ENCODE peak calls at places on chromosomes 16 and 17, in seven cellular contexts. M is ovary, R is LNCaP clone FGC, H is lower lobe of right lung, Z is K562, Q is PC-3, F is breast epithelium. S is an unnamed sample.

GRCh38 chr17:3732171-3732570 is 8.5 kb downstream of the HASPIN start:
- DNase-seq in M (no peak), Z (peak), H (no peak), R (no peak), Q (no peak), F (no peak), S (no peak)

GRCh38 chr17:58052951-58053715 is 30.1 kb upstream of the DYNLL2 start:
- DNase-seq in Z (no peak), F (no peak), R (no peak), M (no peak), H (no peak), Q (no peak), S (no peak)

GRCh38 chr16:28162326-28162877 is 49.4 kb downstream of the XPO6 start:
- DNase-seq in R (no peak), F (no peak), M (no peak), Z (no peak), Q (no peak), H (no peak), S (no peak)

GRCh38 chr16:27432600-27432957 is 30.6 kb downstream of the IL21R start:
- DNase-seq in Z (no peak), F (no peak), H (no peak), M (no peak), Q (peak), R (no peak), S (no peak)

GRCh38 chr16:84040823-84041391 is 1.7 kb downstream of the SLC38A8 start:
- DNase-seq in Z (no peak), Q (no peak), R (no peak), M (no peak), F (peak), H (peak), S (no peak)

GRCh38 chr17:33474789-33475188 is 181.7 kb upstream of the ASIC2 start:
- DNase-seq in F (no peak), Z (peak), H (no peak), R (no peak), M (no peak), Q (no peak), S (no peak)

GRCh38 chr16:74896389-74897370 is 88.2 kb downstream of the WDR59 start:
- DNase-seq in Q (peak), F (no peak), R (no peak), M (no peak), Z (peak), H (no peak), S (no peak)

GRCh38 chr17:9916108-9916507 is 11.0 kb upstream of the RCVRN start:
- DNase-seq in Z (no peak), Q (no peak), M (no peak), F (no peak), R (no peak), H (no peak), S (no peak)

GRCh38 chr16:74744566-74744965 is 30.1 kb downstream of the FA2H start:
- DNase-seq in M (no peak), Z (no peak), R (no peak), H (no peak), F (no peak), Q (no peak), S (no peak)

GRCh38 chr16:4140652-4141051 is 24.4 kb upstream of the ADCY9 start:
- DNase-seq in Z (no peak), H (no peak), M (no peak), F (no peak), Q (no peak), R (no peak), S (no peak)

GRCh38 chr17:50052241-50052788 is 3.6 kb upstream of the ITGA3 start:
- DNase-seq in M (no peak), F (no peak), Q (peak), R (peak), H (no peak), Z (no peak), S (no peak)

GRCh38 chr17:81512560-81512983 is at the start of gene ACTG1:
- DNase-seq in F (peak), M (peak), H (peak), Z (peak), Q (peak), R (peak), S (peak)

GRCh38 chr16:54651851-54652770 is 278.6 kb upstream of the IRX5 start:
- DNase-seq in M (no peak), F (no peak), Z (no peak), R (no peak), H (peak), Q (no peak), S (no peak)

GRCh38 chr17:75785770-75786538 is 1.3 kb downstream of the UNK start:
- DNase-seq in Q (peak), H (no peak), F (no peak), M (no peak), Z (peak), R (no peak), S (no peak)

GRCh38 chr17:77129568-77130301 is 11.0 kb upstream of the SEC14L1 start:
- DNase-seq in Q (no peak), M (no peak), F (no peak), R (no peak), Z (no peak), H (no peak), S (no peak)

GRCh38 chr16:22888791-22889190 is 74.8 kb downstream of the HS3ST2 start:
- DNase-seq in Z (no peak), H (no peak), M (no peak), R (no peak), F (no peak), Q (peak), S (no peak)

GRCh38 chr17:71398706-71399620 is 721.9 kb upstream of the SOX9 start:
- DNase-seq in F (no peak), M (no peak), R (no peak), H (no peak), Z (no peak), Q (no peak), S (no peak)

GRCh38 chr16:1707193-1707790 is 1.3 kb downstream of the MAPK8IP3 start:
- DNase-seq in F (no peak), Z (peak), Q (peak), R (no peak), M (no peak), H (no peak), S (no peak)

GRCh38 chr17:57422574-57423164 is 166.3 kb downstream of the MSI2 start:
- DNase-seq in R (no peak), Z (no peak), F (no peak), H (no peak), M (no peak), Q (peak), S (no peak)

GRCh38 chr16:67666032-67666537 is 465 bp downstream of the ENKD1 start:
- DNase-seq in Z (peak), Q (no peak), H (peak), F (no peak), M (peak), R (no peak), S (peak)

GRCh38 chr16:75000481-75001081 is 1.8 kb downstream of the ZNRF1 start:
- DNase-seq in M (no peak), Q (peak), F (no peak), H (no peak), Z (no peak), R (no peak), S (no peak)

GRCh38 chr17:72397687-72398086 is 276.9 kb downstream of the SOX9 start:
- DNase-seq in R (peak), F (no peak), M (no peak), Q (peak), Z (no peak), H (no peak), S (no peak)

GRCh38 chr16:72677662-72678447 is 370.1 kb downstream of the ZFHX3 start:
- DNase-seq in R (peak), H (no peak), Z (no peak), M (no peak), Q (peak), F (no peak), S (no peak)

GRCh38 chr16:27598226-27598625 is 48.3 kb downstream of the KATNIP start:
- DNase-seq in Q (no peak), H (no peak), M (no peak), R (no peak), F (no peak), Z (no peak), S (no peak)

GRCh38 chr17:79951361-79952264 is 84.1 kb downstream of the TBC1D16 start:
- DNase-seq in R (no peak), Z (no peak), Q (no peak), F (peak), H (peak), M (peak), S (no peak)

GRCh38 chr16:31061813-31062440 is 12.1 kb downstream of the ZNF668 start:
- DNase-seq in F (no peak), M (no peak), R (no peak), Q (no peak), Z (no peak), H (peak), S (no peak)

GRCh38 chr16:3997231-3997841 is 116.8 kb upstream of the CREBBP start:
- DNase-seq in F (no peak), R (no peak), H (peak), M (no peak), Z (no peak), Q (no peak), S (no peak)

GRCh38 chr16:67561824-67562525 is 351 bp upstream of the CTCF start:
- DNase-seq in H (peak), Z (peak), F (peak), Q (peak), R (peak), M (peak), S (peak)

GRCh38 chr17:36641877-36642845 is 40.8 kb downstream of the MRM1 start:
- DNase-seq in Q (no peak), M (no peak), Z (no peak), R (no peak), H (no peak), F (no peak), S (no peak)

GRCh38 chr17:78263063-78263735 is 31.8 kb downstream of the TMEM235 start:
- DNase-seq in R (no peak), H (peak), F (no peak), Z (peak), Q (no peak), M (no peak), S (no peak)

GRCh38 chr16:20901068-20901440 is 483 bp downstream of the LYRM1 start:
- DNase-seq in R (no peak), F (no peak), Q (no peak), Z (no peak), H (no peak), M (no peak), S (no peak)

GRCh38 chr16:4323845-4324478 is 8.1 kb downstream of the GLIS2 start:
- DNase-seq in M (peak), R (no peak), H (peak), Z (peak), F (no peak), Q (no peak), S (no peak)

GRCh38 chr17:81512984-81513668 is 527 bp upstream of the ACTG1 start:
- DNase-seq in F (peak), M (peak), R (no peak), H (peak), Q (peak), Z (peak), S (no peak)

GRCh38 chr16:86443508-86444130 is 66.7 kb upstream of the FOXF1 start:
- DNase-seq in F (no peak), R (no peak), M (no peak), Z (no peak), Q (no peak), H (no peak), S (no peak)

GRCh38 chr17:62581769-62582168 is 45.7 kb upstream of the MRC2 start:
- DNase-seq in R (no peak), Z (no peak), M (no peak), Q (no peak), H (no peak), F (no peak), S (no peak)
- TF ChIP-seq CTCF in R (no peak), Z (no peak), M (no peak), Q (no peak), H (no peak), F (no peak), S (no peak)

DNA sequence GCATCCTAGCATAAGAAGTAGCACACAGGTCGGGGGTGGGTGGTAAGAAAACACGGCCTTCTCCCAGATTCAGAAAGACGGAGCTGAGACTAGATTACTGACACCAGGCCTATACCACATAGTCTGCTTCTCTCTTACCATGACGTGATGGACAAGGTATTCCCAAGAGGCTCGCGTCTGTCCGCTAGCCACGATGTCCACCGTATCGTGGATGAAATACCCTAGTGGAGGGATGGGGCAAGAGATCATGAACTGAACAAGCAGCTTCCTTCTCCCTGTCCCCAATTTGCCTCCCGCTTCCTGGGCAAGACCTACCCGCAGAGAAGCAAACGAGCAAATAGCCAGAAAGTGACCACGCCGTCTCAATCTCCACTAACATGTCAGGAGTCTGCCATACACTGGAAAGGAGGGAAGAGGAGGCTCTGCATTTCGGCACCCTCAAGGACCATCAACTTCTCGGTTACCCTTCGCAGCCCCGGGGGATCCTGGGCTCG is 820 bp downstream of the TLCD1 start:
- DNase-seq in F (no peak), H (no peak), R (no peak), Z (peak), M (no peak), Q (peak), S (no peak)
- TF ChIP-seq CTCF in F (no peak), H (no peak), R (no peak), Z (no peak), M (no peak), Q (no peak), S (no peak)

GRCh38 chr16:25707982-25708583 is 16.3 kb downstream of the HS3ST4 start:
- DNase-seq in Q (peak), Z (peak), F (no peak), H (no peak), R (peak), M (no peak), S (no peak)
- TF ChIP-seq CTCF in Q (peak), Z (peak), F (no peak), H (peak), R (peak), M (no peak), S (no peak)

DNA sequence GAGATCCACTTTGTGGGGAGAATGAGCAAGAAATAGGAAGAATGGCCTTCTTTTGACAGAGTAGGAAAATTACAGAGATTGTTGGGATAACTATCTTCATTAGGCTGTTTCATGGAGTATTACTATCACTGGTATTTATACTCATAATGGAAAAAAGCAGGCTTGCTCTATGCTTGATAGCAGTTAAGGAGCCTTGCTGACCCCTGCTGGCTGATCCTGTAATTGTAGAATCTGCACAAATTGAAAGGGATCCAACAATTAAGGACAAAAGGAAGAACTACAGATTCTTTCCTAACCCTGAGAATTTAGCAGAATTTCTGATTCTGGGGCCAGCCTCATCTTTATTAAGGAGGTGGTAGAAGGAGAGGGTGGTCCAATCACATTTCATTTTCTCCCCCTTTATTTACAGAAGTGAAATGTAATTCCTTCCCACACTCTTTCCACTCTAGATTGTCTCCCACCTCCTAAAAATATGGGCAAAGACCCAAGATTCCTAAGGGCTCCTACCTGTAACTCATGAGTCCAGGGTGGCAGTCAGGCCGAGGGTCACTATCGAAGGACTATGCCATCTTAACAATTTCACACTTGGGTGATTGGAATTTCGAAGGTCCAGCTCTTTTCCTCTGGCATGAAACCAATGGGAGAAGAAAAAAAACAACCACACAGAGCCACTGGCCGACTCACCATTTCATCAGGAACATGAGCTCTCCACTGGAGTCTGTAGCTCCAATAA is 26.3 kb downstream of the NFE2L1 start:
- DNase-seq in H (peak), F (peak), Z (peak), Q (peak), M (peak), R (peak), S (no peak)
- TF ChIP-seq CTCF in H (peak), F (peak), Z (peak), Q (peak), M (peak), R (peak), S (peak)

DNA sequence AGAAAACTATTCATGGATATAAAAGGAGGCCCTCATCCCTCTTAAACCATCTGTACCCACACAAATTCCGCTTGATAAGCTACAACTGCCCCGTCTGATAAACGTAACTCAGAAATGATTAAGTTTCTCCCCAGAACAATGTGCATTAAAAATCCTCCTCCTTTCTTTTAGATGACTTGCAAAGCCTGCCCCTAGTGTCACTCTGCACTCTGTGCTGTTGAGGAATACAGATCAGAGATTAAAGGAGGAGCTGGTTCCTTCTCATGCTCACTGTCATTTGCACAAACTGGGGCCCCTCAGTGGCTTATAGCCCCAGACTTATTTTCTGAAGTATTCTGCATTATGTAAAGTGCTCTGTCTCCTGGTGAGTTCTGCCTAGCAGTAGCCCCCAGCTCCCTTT is 33.3 kb downstream of the CDRT15 start:
- DNase-seq in Q (peak), H (no peak), R (no peak), Z (peak), F (no peak), M (no peak), S (peak)
- TF ChIP-seq CTCF in Q (peak), H (no peak), R (peak), Z (no peak), F (no peak), M (no peak), S (peak)

DNA sequence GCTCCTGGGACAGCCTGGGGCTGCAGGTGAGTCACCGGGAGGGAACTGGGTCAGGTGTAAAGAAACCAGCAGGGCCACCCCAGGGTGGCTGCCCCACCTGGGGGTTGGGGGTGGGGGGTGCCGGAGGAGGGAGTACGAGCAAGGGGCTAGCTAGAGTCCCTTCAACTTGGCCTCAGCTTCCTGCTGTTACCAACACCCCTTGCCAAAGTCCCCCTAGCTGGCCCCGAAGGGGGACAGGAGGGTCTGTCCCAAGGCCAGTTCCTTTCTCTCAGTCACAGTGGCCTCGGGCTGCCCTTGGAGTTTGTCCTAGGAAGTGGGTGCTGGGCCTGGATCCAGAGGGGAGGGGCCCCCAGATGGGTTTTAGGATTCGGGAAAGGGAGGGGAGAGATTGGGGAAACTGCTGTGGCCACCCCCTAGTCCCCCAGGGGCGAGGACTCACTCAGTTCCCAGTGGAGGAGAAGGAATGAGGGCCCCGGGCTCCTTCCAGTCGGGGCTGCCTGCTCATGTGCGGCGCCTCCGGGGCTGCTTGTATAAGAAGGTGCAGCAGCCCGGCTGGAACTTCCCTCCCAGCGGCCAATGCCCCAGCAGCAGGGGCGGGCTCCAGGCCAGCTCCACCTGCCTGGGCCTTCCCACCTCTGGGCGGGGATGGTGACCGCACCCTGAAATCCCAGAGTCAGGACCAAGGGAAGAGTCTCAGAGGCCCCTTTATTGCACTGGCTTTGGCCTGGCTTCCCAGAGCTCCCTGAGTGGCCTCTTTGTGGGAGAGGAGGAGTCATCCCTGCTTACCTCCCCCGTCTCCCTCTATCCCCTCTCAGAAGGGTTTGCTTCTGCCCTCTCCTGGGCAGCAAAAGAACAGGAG is 7.3 kb downstream of the ARHGAP27 start:
- DNase-seq in M (no peak), Z (peak), Q (peak), H (peak), R (peak), F (peak), S (no peak)
- TF ChIP-seq CTCF in M (no peak), Z (peak), Q (peak), H (no peak), R (peak), F (peak), S (peak)

S was measured in osteocyte.